ENCODE peak calls at places on chromosomes 3 and 15, in seven cellular contexts. H is transverse colon, R is A549, P is sigmoid colon, U is GM12878, D is K562, Y is HepG2. C is an unnamed sample.

GRCh38 chr15:31824009-31824408 is 206.3 kb upstream of the CHRNA7 start:
- DNase-seq in H (no peak), R (no peak), P (no peak), U (no peak), D (no peak), Y (no peak), C (no peak)

GRCh38 chr15:48560321-48561051 is 85.0 kb downstream of the FBN1 start:
- DNase-seq in H (no peak), R (no peak), P (no peak), U (peak), D (no peak), Y (no peak), C (no peak)

GRCh38 chr3:97687734-97688133 is 76.8 kb upstream of the ARL6 start:
- DNase-seq in H (no peak), R (no peak), P (no peak), U (no peak), D (no peak), Y (no peak), C (no peak)

GRCh38 chr15:88029696-88030095 is 226.8 kb downstream of the NTRK3 start:
- DNase-seq in H (no peak), R (no peak), P (no peak), U (no peak), D (no peak), Y (no peak), C (no peak)

GRCh38 chr3:20668411-20668810 is 482.4 kb upstream of the SGO1 start:
- DNase-seq in H (no peak), R (peak), P (no peak), U (no peak), D (peak), Y (peak), C (no peak)

GRCh38 chr3:54970895-54971294 is 43.0 kb upstream of the LRTM1 start:
- DNase-seq in H (no peak), R (no peak), P (no peak), U (no peak), D (no peak), Y (no peak), C (no peak)

GRCh38 chr3:180306691-180307090 is 270.0 kb upstream of the PEX5L start:
- DNase-seq in H (no peak), R (no peak), P (no peak), U (no peak), D (no peak), Y (no peak), C (no peak)

GRCh38 chr3:86793786-86794185 is 197.2 kb downstream of the VGLL3 start:
- DNase-seq in H (no peak), R (peak), P (no peak), U (no peak), D (no peak), Y (peak), C (peak)

GRCh38 chr3:191260431-191261303 is 61.6 kb downstream of the OSTN start:
- DNase-seq in H (no peak), R (no peak), P (no peak), U (no peak), D (no peak), Y (no peak), C (no peak)

GRCh38 chr3:58798312-58798711 is 131.7 kb upstream of the FAM3D start:
- DNase-seq in H (no peak), R (no peak), P (no peak), U (peak), D (no peak), Y (no peak), C (no peak)

GRCh38 chr3:61530355-61530754 is 31.0 kb upstream of the PTPRG start:
- DNase-seq in H (no peak), R (peak), P (no peak), U (no peak), D (peak), Y (peak), C (no peak)

GRCh38 chr3:61181874-61182273 is 69.4 kb downstream of the FHIT start:
- DNase-seq in H (no peak), R (peak), P (no peak), U (peak), D (no peak), Y (peak), C (no peak)

GRCh38 chr3:8741581-8742355 is 8.2 kb downstream of the CAV3 start:
- DNase-seq in H (no peak), R (peak), P (no peak), U (no peak), D (peak), Y (peak), C (no peak)

GRCh38 chr15:81608309-81608829 is 234.4 kb upstream of the TMC3 start:
- DNase-seq in H (no peak), R (no peak), P (no peak), U (no peak), D (no peak), Y (no peak), C (no peak)

GRCh38 chr15:96314508-96314907 is 16.0 kb upstream of the NR2F2 start:
- DNase-seq in H (no peak), R (no peak), P (no peak), U (no peak), D (no peak), Y (no peak), C (no peak)

GRCh38 chr3:123076496-123077418 is 9.9 kb downstream of the PDIA5 start:
- DNase-seq in H (peak), R (no peak), P (peak), U (no peak), D (no peak), Y (no peak), C (peak)

GRCh38 chr15:83960192-83960829 is 275.3 kb upstream of the GOLGA6L4 start:
- DNase-seq in H (no peak), R (no peak), P (no peak), U (no peak), D (no peak), Y (no peak), C (no peak)

GRCh38 chr3:175426805-175427204 is 567.7 kb downstream of the NAALADL2 start:
- DNase-seq in H (no peak), R (no peak), P (no peak), U (no peak), D (no peak), Y (no peak), C (no peak)

DNA sequence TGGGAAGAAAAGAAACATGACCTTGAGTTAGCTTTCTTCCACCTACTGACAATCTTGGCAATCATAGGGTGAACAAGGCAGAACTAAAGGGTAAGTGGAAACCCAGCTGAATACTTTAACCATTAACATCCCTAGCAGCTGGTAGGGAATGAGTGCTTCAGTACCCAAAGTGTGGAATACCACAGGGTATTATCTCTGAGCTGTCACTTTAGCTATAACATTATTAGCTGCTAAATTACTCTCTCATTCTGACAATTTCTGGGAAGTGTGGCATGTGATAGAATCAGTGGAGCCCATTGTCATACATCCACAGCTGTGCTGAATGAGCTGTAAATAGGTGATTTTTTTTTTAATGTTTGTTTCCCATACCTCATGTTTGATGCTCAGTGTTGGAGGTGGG is 894.3 kb downstream of the DIPK2A start:
- DNase-seq in H (no peak), R (no peak), P (no peak), U (no peak), D (no peak), Y (no peak), C (no peak)
- TF ChIP-seq EP300 in H (no peak), R (no peak), P (no peak), U (no peak), D (no peak), Y (no peak), C (no peak)

DNA sequence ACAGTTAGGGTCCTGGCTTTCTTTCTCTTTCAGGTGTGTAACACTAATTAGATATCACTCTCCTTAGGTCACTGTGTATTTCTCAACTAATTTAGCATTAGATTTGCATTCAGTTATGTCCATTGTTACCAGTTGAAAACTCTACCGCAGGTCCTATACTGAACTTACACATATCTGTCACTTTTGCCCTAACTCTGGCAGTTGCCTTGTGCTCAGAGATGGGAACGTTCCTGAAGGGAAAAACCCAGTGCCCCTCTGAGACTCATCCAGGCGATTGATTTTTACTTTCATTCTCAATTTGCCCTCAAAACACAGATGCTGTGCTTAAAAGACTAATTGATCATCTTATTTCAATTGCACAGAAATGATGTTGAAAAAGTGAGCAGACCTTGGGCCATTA is 249.1 kb downstream of the ALCAM start:
- DNase-seq in H (no peak), R (no peak), P (no peak), U (no peak), D (no peak), Y (no peak), C (no peak)
- TF ChIP-seq CTCF in H (no peak), R (no peak), P (no peak), U (no peak), D (no peak), Y (no peak), C (no peak)

GRCh38 chr3:49534581-49535495 is 19.4 kb upstream of the BSN start:
- DNase-seq in H (no peak), R (peak), P (no peak), U (no peak), D (no peak), Y (peak), C (no peak)
- TF ChIP-seq EP300 in H (no peak), R (no peak), P (no peak), U (no peak), D (no peak), Y (no peak), C (no peak)

DNA sequence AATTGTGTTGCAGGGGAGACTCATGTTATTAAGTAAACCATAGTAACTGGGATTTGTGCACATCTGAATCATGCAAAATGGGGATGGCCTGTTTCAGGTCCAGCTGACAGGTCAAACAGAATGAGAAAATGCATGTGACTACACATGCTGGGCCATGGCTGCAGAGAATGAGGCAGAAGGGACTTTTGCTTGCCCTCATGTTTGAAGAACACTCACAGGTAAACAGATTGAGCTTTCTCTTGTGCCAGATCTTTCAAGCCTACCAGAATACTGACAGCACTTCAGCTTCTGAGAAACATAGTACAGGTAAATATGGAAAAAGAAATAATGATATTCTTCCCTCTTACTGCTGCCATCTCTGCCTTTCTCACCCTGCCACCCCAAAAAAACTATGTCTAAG is 115.0 kb downstream of the POLQ start:
- DNase-seq in H (no peak), R (no peak), P (no peak), U (no peak), D (no peak), Y (no peak), C (no peak)
- TF ChIP-seq CTCF in H (no peak), R (no peak), P (no peak), U (no peak), D (no peak), Y (no peak), C (no peak)

GRCh38 chr15:93985925-93986324 is 245.4 kb upstream of the MCTP2 start:
- DNase-seq in H (no peak), R (no peak), P (no peak), U (no peak), D (no peak), Y (no peak), C (no peak)

GRCh38 chr15:93983501-93983900 is 247.9 kb upstream of the MCTP2 start:
- DNase-seq in H (no peak), R (no peak), P (no peak), U (no peak), D (no peak), Y (no peak), C (no peak)

GRCh38 chr15:93986400-93986984 is 244.9 kb upstream of the MCTP2 start:
- DNase-seq in H (no peak), R (no peak), P (no peak), U (no peak), D (no peak), Y (no peak), C (no peak)

GRCh38 chr15:93987068-93987467 is 244.3 kb upstream of the MCTP2 start:
- DNase-seq in H (no peak), R (no peak), P (no peak), U (no peak), D (no peak), Y (no peak), C (no peak)

GRCh38 chr15:93985173-93985572 is 246.2 kb upstream of the MCTP2 start:
- DNase-seq in H (no peak), R (no peak), P (no peak), U (no peak), D (no peak), Y (no peak), C (no peak)
- TF ChIP-seq EP300 in H (no peak), R (no peak), P (no peak), U (no peak), D (no peak), Y (no peak), C (no peak)

DNA sequence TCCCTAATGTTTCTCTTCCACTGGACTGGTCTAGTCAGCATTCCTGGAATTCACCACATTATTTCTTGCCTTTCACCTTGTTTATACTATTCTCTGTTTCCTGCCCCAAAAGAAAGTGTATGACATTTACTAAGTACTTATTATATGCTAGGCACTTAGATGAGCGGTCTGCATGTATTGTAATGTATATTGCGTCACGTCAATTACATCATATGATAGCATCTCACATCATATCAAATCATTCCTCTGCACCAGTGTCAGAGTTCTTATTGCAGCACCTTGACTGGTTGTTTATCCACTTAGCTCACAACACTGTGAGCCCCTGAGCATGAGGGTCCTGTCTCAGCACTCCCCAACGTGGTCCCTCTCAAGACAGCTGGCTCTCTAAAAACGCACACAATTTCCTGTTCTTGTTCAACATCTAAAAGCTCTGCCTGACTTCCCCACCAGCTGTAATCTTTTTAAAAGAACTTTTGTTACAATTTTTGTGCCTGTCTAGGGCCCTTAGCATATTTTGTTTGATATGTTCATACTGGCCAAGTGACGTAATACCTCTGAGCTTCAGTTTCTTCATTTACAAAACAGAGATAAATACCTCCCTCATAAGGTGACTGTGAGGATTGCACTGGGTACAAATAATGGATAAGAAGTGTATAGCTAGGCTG is 58.8 kb downstream of the ARHGAP31 start:
- DNase-seq in H (no peak), R (peak), P (no peak), U (no peak), D (peak), Y (peak), C (no peak)
- TF ChIP-seq CTCF in H (peak), R (no peak), P (no peak), U (peak), D (peak), Y (peak), C (peak)

C was measured in tibial nerve.